ENCODE peak calls at places on chromosome 16, in four cellular contexts. One of them, this sample, is unnamed.

GRCh38 chr16:526181-527014 is 1.1 kb upstream of the CAPN15 start:
- DNase-seq in stimulated activated CD4-positive, alpha-beta T cell treated with anti-CD3 and anti-CD28 coated beads, Interleukin-2, amount 100 ng/mL, for 24 hours: peak
- DNase-seq in mesothelial cell of epicardium: peak
- DNase-seq in activated CD8-positive, alpha-beta T cell treated with anti-CD3 and anti-CD28 coated beads for 36 hours: peak
- DNase-seq in this sample: peak

GRCh38 chr16:53456625-53457024 is 22.4 kb downstream of the RBL2 start:
- DNase-seq in mesothelial cell of epicardium: no peak
- DNase-seq in activated CD8-positive, alpha-beta T cell treated with anti-CD3 and anti-CD28 coated beads for 36 hours: peak
- DNase-seq in stimulated activated CD4-positive, alpha-beta T cell treated with anti-CD3 and anti-CD28 coated beads, Interleukin-2, amount 100 ng/mL, for 24 hours: no peak
- DNase-seq in this sample: no peak

GRCh38 chr16:64159986-64160385 is 961.9 kb downstream of the CDH11 start:
- DNase-seq in mesothelial cell of epicardium: no peak
- DNase-seq in activated CD8-positive, alpha-beta T cell treated with anti-CD3 and anti-CD28 coated beads for 36 hours: no peak
- DNase-seq in stimulated activated CD4-positive, alpha-beta T cell treated with anti-CD3 and anti-CD28 coated beads, Interleukin-2, amount 100 ng/mL, for 24 hours: no peak
- DNase-seq in this sample: no peak

GRCh38 chr16:57394444-57394843 is 10.1 kb upstream of the CCL17 start:
- DNase-seq in mesothelial cell of epicardium: no peak
- DNase-seq in activated CD8-positive, alpha-beta T cell treated with anti-CD3 and anti-CD28 coated beads for 36 hours: no peak
- DNase-seq in stimulated activated CD4-positive, alpha-beta T cell treated with anti-CD3 and anti-CD28 coated beads, Interleukin-2, amount 100 ng/mL, for 24 hours: no peak
- DNase-seq in this sample: no peak

GRCh38 chr16:16025214-16025968 is 76.0 kb downstream of the ABCC1 start:
- DNase-seq in stimulated activated CD4-positive, alpha-beta T cell treated with anti-CD3 and anti-CD28 coated beads, Interleukin-2, amount 100 ng/mL, for 24 hours: peak
- DNase-seq in activated CD8-positive, alpha-beta T cell treated with anti-CD3 and anti-CD28 coated beads for 36 hours: peak
- DNase-seq in mesothelial cell of epicardium: no peak
- DNase-seq in this sample: no peak

GRCh38 chr16:6375471-6376075 is 957.1 kb upstream of the RBFOX1 start:
- DNase-seq in stimulated activated CD4-positive, alpha-beta T cell treated with anti-CD3 and anti-CD28 coated beads, Interleukin-2, amount 100 ng/mL, for 24 hours: no peak
- DNase-seq in activated CD8-positive, alpha-beta T cell treated with anti-CD3 and anti-CD28 coated beads for 36 hours: no peak
- DNase-seq in mesothelial cell of epicardium: no peak
- DNase-seq in this sample: peak

GRCh38 chr16:21277045-21277926 is 804 bp downstream of the CRYM start:
- DNase-seq in mesothelial cell of epicardium: no peak
- DNase-seq in activated CD8-positive, alpha-beta T cell treated with anti-CD3 and anti-CD28 coated beads for 36 hours: no peak
- DNase-seq in stimulated activated CD4-positive, alpha-beta T cell treated with anti-CD3 and anti-CD28 coated beads, Interleukin-2, amount 100 ng/mL, for 24 hours: no peak
- DNase-seq in this sample: no peak

GRCh38 chr16:2211923-2212347 is 1.3 kb upstream of the BRICD5 start:
- DNase-seq in activated CD8-positive, alpha-beta T cell treated with anti-CD3 and anti-CD28 coated beads for 36 hours: no peak
- DNase-seq in stimulated activated CD4-positive, alpha-beta T cell treated with anti-CD3 and anti-CD28 coated beads, Interleukin-2, amount 100 ng/mL, for 24 hours: peak
- DNase-seq in mesothelial cell of epicardium: no peak
- DNase-seq in this sample: no peak

GRCh38 chr16:67833035-67833417 is 9.1 kb upstream of the THAP11 start:
- DNase-seq in mesothelial cell of epicardium: no peak
- DNase-seq in stimulated activated CD4-positive, alpha-beta T cell treated with anti-CD3 and anti-CD28 coated beads, Interleukin-2, amount 100 ng/mL, for 24 hours: no peak
- DNase-seq in activated CD8-positive, alpha-beta T cell treated with anti-CD3 and anti-CD28 coated beads for 36 hours: no peak
- DNase-seq in this sample: no peak

GRCh38 chr16:72818286-72818845 is 229.6 kb downstream of the ZFHX3 start:
- DNase-seq in activated CD8-positive, alpha-beta T cell treated with anti-CD3 and anti-CD28 coated beads for 36 hours: no peak
- DNase-seq in mesothelial cell of epicardium: no peak
- DNase-seq in stimulated activated CD4-positive, alpha-beta T cell treated with anti-CD3 and anti-CD28 coated beads, Interleukin-2, amount 100 ng/mL, for 24 hours: no peak
- DNase-seq in this sample: no peak

GRCh38 chr16:46908540-46909372 is 24.6 kb downstream of the GPT2 start:
- DNase-seq in activated CD8-positive, alpha-beta T cell treated with anti-CD3 and anti-CD28 coated beads for 36 hours: peak
- DNase-seq in mesothelial cell of epicardium: peak
- DNase-seq in stimulated activated CD4-positive, alpha-beta T cell treated with anti-CD3 and anti-CD28 coated beads, Interleukin-2, amount 100 ng/mL, for 24 hours: peak
- DNase-seq in this sample: no peak

GRCh38 chr16:27405546-27406451 is 3.8 kb downstream of the IL21R start:
- DNase-seq in mesothelial cell of epicardium: no peak
- DNase-seq in activated CD8-positive, alpha-beta T cell treated with anti-CD3 and anti-CD28 coated beads for 36 hours: peak
- DNase-seq in stimulated activated CD4-positive, alpha-beta T cell treated with anti-CD3 and anti-CD28 coated beads, Interleukin-2, amount 100 ng/mL, for 24 hours: peak
- DNase-seq in this sample: no peak

GRCh38 chr16:57091990-57092785 is at the start of gene CPNE2:
- DNase-seq in stimulated activated CD4-positive, alpha-beta T cell treated with anti-CD3 and anti-CD28 coated beads, Interleukin-2, amount 100 ng/mL, for 24 hours: peak
- DNase-seq in mesothelial cell of epicardium: peak
- DNase-seq in activated CD8-positive, alpha-beta T cell treated with anti-CD3 and anti-CD28 coated beads for 36 hours: peak
- DNase-seq in this sample: no peak

GRCh38 chr16:56946767-56947603 is 14.8 kb upstream of the CETP start:
- DNase-seq in stimulated activated CD4-positive, alpha-beta T cell treated with anti-CD3 and anti-CD28 coated beads, Interleukin-2, amount 100 ng/mL, for 24 hours: no peak
- DNase-seq in activated CD8-positive, alpha-beta T cell treated with anti-CD3 and anti-CD28 coated beads for 36 hours: peak
- DNase-seq in mesothelial cell of epicardium: no peak
- DNase-seq in this sample: no peak

GRCh38 chr16:1097800-1098199 is 1.8 kb upstream of the C1QTNF8 start:
- DNase-seq in mesothelial cell of epicardium: no peak
- DNase-seq in activated CD8-positive, alpha-beta T cell treated with anti-CD3 and anti-CD28 coated beads for 36 hours: no peak
- DNase-seq in stimulated activated CD4-positive, alpha-beta T cell treated with anti-CD3 and anti-CD28 coated beads, Interleukin-2, amount 100 ng/mL, for 24 hours: no peak
- DNase-seq in this sample: no peak

GRCh38 chr16:64629622-64630021 is 492.2 kb downstream of the CDH11 start:
- DNase-seq in mesothelial cell of epicardium: no peak
- DNase-seq in activated CD8-positive, alpha-beta T cell treated with anti-CD3 and anti-CD28 coated beads for 36 hours: no peak
- DNase-seq in stimulated activated CD4-positive, alpha-beta T cell treated with anti-CD3 and anti-CD28 coated beads, Interleukin-2, amount 100 ng/mL, for 24 hours: no peak
- DNase-seq in this sample: no peak

GRCh38 chr16:61909074-61909473 is 127.2 kb downstream of the CDH8 start:
- DNase-seq in mesothelial cell of epicardium: no peak
- DNase-seq in stimulated activated CD4-positive, alpha-beta T cell treated with anti-CD3 and anti-CD28 coated beads, Interleukin-2, amount 100 ng/mL, for 24 hours: no peak
- DNase-seq in activated CD8-positive, alpha-beta T cell treated with anti-CD3 and anti-CD28 coated beads for 36 hours: no peak
- DNase-seq in this sample: no peak

GRCh38 chr16:51150159-51150893 is 744 bp downstream of the SALL1 start:
- DNase-seq in activated CD8-positive, alpha-beta T cell treated with anti-CD3 and anti-CD28 coated beads for 36 hours: no peak
- DNase-seq in mesothelial cell of epicardium: no peak
- DNase-seq in stimulated activated CD4-positive, alpha-beta T cell treated with anti-CD3 and anti-CD28 coated beads, Interleukin-2, amount 100 ng/mL, for 24 hours: no peak
- DNase-seq in this sample: no peak

GRCh38 chr16:56637814-56638750 is at the start of gene MT1A:
- DNase-seq in activated CD8-positive, alpha-beta T cell treated with anti-CD3 and anti-CD28 coated beads for 36 hours: no peak
- DNase-seq in stimulated activated CD4-positive, alpha-beta T cell treated with anti-CD3 and anti-CD28 coated beads, Interleukin-2, amount 100 ng/mL, for 24 hours: peak
- DNase-seq in mesothelial cell of epicardium: peak
- DNase-seq in this sample: no peak

GRCh38 chr16:66228791-66229190 is 137.7 kb upstream of the CDH5 start:
- DNase-seq in stimulated activated CD4-positive, alpha-beta T cell treated with anti-CD3 and anti-CD28 coated beads, Interleukin-2, amount 100 ng/mL, for 24 hours: no peak
- DNase-seq in mesothelial cell of epicardium: no peak
- DNase-seq in activated CD8-positive, alpha-beta T cell treated with anti-CD3 and anti-CD28 coated beads for 36 hours: no peak
- DNase-seq in this sample: no peak

GRCh38 chr16:75216127-75216526 is 2.7 kb upstream of the CTRB1 start:
- DNase-seq in mesothelial cell of epicardium: no peak
- DNase-seq in stimulated activated CD4-positive, alpha-beta T cell treated with anti-CD3 and anti-CD28 coated beads, Interleukin-2, amount 100 ng/mL, for 24 hours: no peak
- DNase-seq in activated CD8-positive, alpha-beta T cell treated with anti-CD3 and anti-CD28 coated beads for 36 hours: no peak
- DNase-seq in this sample: no peak

GRCh38 chr16:89155184-89155679 is 16.3 kb upstream of the CDH15 start:
- DNase-seq in activated CD8-positive, alpha-beta T cell treated with anti-CD3 and anti-CD28 coated beads for 36 hours: no peak
- DNase-seq in stimulated activated CD4-positive, alpha-beta T cell treated with anti-CD3 and anti-CD28 coated beads, Interleukin-2, amount 100 ng/mL, for 24 hours: no peak
- DNase-seq in mesothelial cell of epicardium: no peak
- DNase-seq in this sample: no peak

GRCh38 chr16:76487411-76488064 is 210.3 kb downstream of the CNTNAP4 start:
- DNase-seq in activated CD8-positive, alpha-beta T cell treated with anti-CD3 and anti-CD28 coated beads for 36 hours: no peak
- DNase-seq in mesothelial cell of epicardium: no peak
- DNase-seq in stimulated activated CD4-positive, alpha-beta T cell treated with anti-CD3 and anti-CD28 coated beads, Interleukin-2, amount 100 ng/mL, for 24 hours: no peak
- DNase-seq in this sample: no peak

GRCh38 chr16:89297870-89298545 is 80.5 kb downstream of the ZNF778 start:
- DNase-seq in mesothelial cell of epicardium: no peak
- DNase-seq in stimulated activated CD4-positive, alpha-beta T cell treated with anti-CD3 and anti-CD28 coated beads, Interleukin-2, amount 100 ng/mL, for 24 hours: no peak
- DNase-seq in activated CD8-positive, alpha-beta T cell treated with anti-CD3 and anti-CD28 coated beads for 36 hours: no peak
- DNase-seq in this sample: no peak

GRCh38 chr16:87855852-87856715 is 13.2 kb downstream of the SLC7A5 start:
- DNase-seq in stimulated activated CD4-positive, alpha-beta T cell treated with anti-CD3 and anti-CD28 coated beads, Interleukin-2, amount 100 ng/mL, for 24 hours: no peak
- DNase-seq in mesothelial cell of epicardium: no peak
- DNase-seq in activated CD8-positive, alpha-beta T cell treated with anti-CD3 and anti-CD28 coated beads for 36 hours: peak
- DNase-seq in this sample: no peak

GRCh38 chr16:86709902-86710601 is 131.7 kb downstream of the FOXL1 start:
- DNase-seq in activated CD8-positive, alpha-beta T cell treated with anti-CD3 and anti-CD28 coated beads for 36 hours: no peak
- DNase-seq in stimulated activated CD4-positive, alpha-beta T cell treated with anti-CD3 and anti-CD28 coated beads, Interleukin-2, amount 100 ng/mL, for 24 hours: no peak
- DNase-seq in mesothelial cell of epicardium: no peak
- DNase-seq in this sample: no peak

GRCh38 chr16:31460582-31461002 is 1.3 kb downstream of the ARMC5 start:
- DNase-seq in mesothelial cell of epicardium: no peak
- DNase-seq in activated CD8-positive, alpha-beta T cell treated with anti-CD3 and anti-CD28 coated beads for 36 hours: peak
- DNase-seq in stimulated activated CD4-positive, alpha-beta T cell treated with anti-CD3 and anti-CD28 coated beads, Interleukin-2, amount 100 ng/mL, for 24 hours: no peak
- DNase-seq in this sample: peak

GRCh38 chr16:15682105-15682570 is 32.1 kb downstream of the NDE1 start:
- DNase-seq in stimulated activated CD4-positive, alpha-beta T cell treated with anti-CD3 and anti-CD28 coated beads, Interleukin-2, amount 100 ng/mL, for 24 hours: peak
- DNase-seq in mesothelial cell of epicardium: no peak
- DNase-seq in activated CD8-positive, alpha-beta T cell treated with anti-CD3 and anti-CD28 coated beads for 36 hours: peak
- DNase-seq in this sample: no peak

GRCh38 chr16:49876716-49877129 is 20.8 kb upstream of the ZNF423 start:
- DNase-seq in stimulated activated CD4-positive, alpha-beta T cell treated with anti-CD3 and anti-CD28 coated beads, Interleukin-2, amount 100 ng/mL, for 24 hours: peak
- DNase-seq in mesothelial cell of epicardium: peak
- DNase-seq in activated CD8-positive, alpha-beta T cell treated with anti-CD3 and anti-CD28 coated beads for 36 hours: peak
- DNase-seq in this sample: no peak

GRCh38 chr16:75380870-75381269 is 52.4 kb downstream of the CFDP1 start:
- DNase-seq in stimulated activated CD4-positive, alpha-beta T cell treated with anti-CD3 and anti-CD28 coated beads, Interleukin-2, amount 100 ng/mL, for 24 hours: no peak
- DNase-seq in activated CD8-positive, alpha-beta T cell treated with anti-CD3 and anti-CD28 coated beads for 36 hours: no peak
- DNase-seq in mesothelial cell of epicardium: no peak
- DNase-seq in this sample: no peak

GRCh38 chr16:30367349-30368009 is 2.8 kb downstream of the TBC1D10B start:
- DNase-seq in mesothelial cell of epicardium: no peak
- DNase-seq in stimulated activated CD4-positive, alpha-beta T cell treated with anti-CD3 and anti-CD28 coated beads, Interleukin-2, amount 100 ng/mL, for 24 hours: no peak
- DNase-seq in activated CD8-positive, alpha-beta T cell treated with anti-CD3 and anti-CD28 coated beads for 36 hours: no peak
- DNase-seq in this sample: no peak

GRCh38 chr16:10566613-10567012 is 13.8 kb downstream of the EMP2 start:
- DNase-seq in activated CD8-positive, alpha-beta T cell treated with anti-CD3 and anti-CD28 coated beads for 36 hours: no peak
- DNase-seq in mesothelial cell of epicardium: no peak
- DNase-seq in stimulated activated CD4-positive, alpha-beta T cell treated with anti-CD3 and anti-CD28 coated beads, Interleukin-2, amount 100 ng/mL, for 24 hours: no peak
- DNase-seq in this sample: no peak

GRCh38 chr16:9946022-9946720 is 236.1 kb downstream of the GRIN2A start:
- DNase-seq in activated CD8-positive, alpha-beta T cell treated with anti-CD3 and anti-CD28 coated beads for 36 hours: no peak
- DNase-seq in stimulated activated CD4-positive, alpha-beta T cell treated with anti-CD3 and anti-CD28 coated beads, Interleukin-2, amount 100 ng/mL, for 24 hours: no peak
- DNase-seq in mesothelial cell of epicardium: no peak
- DNase-seq in this sample: no peak

GRCh38 chr16:67936876-67937605 is 391 bp upstream of the PSMB10 start:
- DNase-seq in stimulated activated CD4-positive, alpha-beta T cell treated with anti-CD3 and anti-CD28 coated beads, Interleukin-2, amount 100 ng/mL, for 24 hours: peak
- DNase-seq in activated CD8-positive, alpha-beta T cell treated with anti-CD3 and anti-CD28 coated beads for 36 hours: peak
- DNase-seq in mesothelial cell of epicardium: no peak
- DNase-seq in this sample: no peak

GRCh38 chr16:75256871-75257343 is 5.5 kb upstream of the BCAR1 start:
- DNase-seq in activated CD8-positive, alpha-beta T cell treated with anti-CD3 and anti-CD28 coated beads for 36 hours: no peak
- DNase-seq in stimulated activated CD4-positive, alpha-beta T cell treated with anti-CD3 and anti-CD28 coated beads, Interleukin-2, amount 100 ng/mL, for 24 hours: no peak
- DNase-seq in mesothelial cell of epicardium: no peak
- DNase-seq in this sample: no peak

GRCh38 chr16:68999114-68999513 is 106.3 kb upstream of the HAS3 start:
- DNase-seq in activated CD8-positive, alpha-beta T cell treated with anti-CD3 and anti-CD28 coated beads for 36 hours: no peak
- DNase-seq in stimulated activated CD4-positive, alpha-beta T cell treated with anti-CD3 and anti-CD28 coated beads, Interleukin-2, amount 100 ng/mL, for 24 hours: no peak
- DNase-seq in mesothelial cell of epicardium: no peak
- DNase-seq in this sample: no peak

GRCh38 chr16:85252461-85252860 is 140.2 kb upstream of the CIBAR2 start:
- DNase-seq in stimulated activated CD4-positive, alpha-beta T cell treated with anti-CD3 and anti-CD28 coated beads, Interleukin-2, amount 100 ng/mL, for 24 hours: no peak
- DNase-seq in activated CD8-positive, alpha-beta T cell treated with anti-CD3 and anti-CD28 coated beads for 36 hours: peak
- DNase-seq in mesothelial cell of epicardium: no peak
- DNase-seq in this sample: no peak

This sample was measured in DMS79.